ENCODE peak calls at places on chromosomes 7 and 10, in nine cellular contexts. V is NCI-H1436; R is stimulated activated CD4-positive, alpha-beta T cell treated with anti-CD3 and anti-CD28 coated beads, Interleukin-15, amount 100 ng/mL, for 1 hour; D is posterior cingulate gyrus; C is upper lobe of right lung; X is NCI-H1105; N is WTC11; Q is T1000; P is stomach. T is an unnamed sample.

GRCh38 chr7:6640246-6640721 is 3.2 kb downstream of the ZNF316 start:
- DNase-seq in V (no peak), R (no peak), D (no peak), C (no peak), X (no peak), N (peak), Q (no peak), P (no peak), T (peak)

GRCh38 chr10:78260141-78260540 is 226.5 kb downstream of the RPS24 start:
- DNase-seq in V (no peak), R (no peak), D (no peak), C (no peak), X (no peak), N (no peak), Q (no peak), P (no peak), T (no peak)

GRCh38 chr10:88122145-88122544 is 258.7 kb downstream of the PTEN start:
- DNase-seq in V (no peak), R (no peak), D (no peak), C (no peak), X (no peak), N (no peak), Q (no peak), P (no peak), T (no peak)

GRCh38 chr10:133249975-133250754 is 12.5 kb downstream of the VENTX start:
- DNase-seq in V (no peak), R (no peak), D (no peak), C (no peak), X (no peak), N (no peak), Q (no peak), P (no peak), T (no peak)

GRCh38 chr10:104479906-104480579 is 126.4 kb downstream of the CFAP58 start:
- DNase-seq in V (no peak), R (no peak), D (no peak), C (no peak), X (no peak), N (no peak), Q (peak), P (no peak), T (no peak)

GRCh38 chr7:76513817-76514799 is 3.8 kb downstream of the UPK3B start:
- DNase-seq in V (no peak), R (no peak), D (peak), C (no peak), X (no peak), N (no peak), Q (no peak), P (no peak), T (no peak)

GRCh38 chr10:97356318-97356914 is 21.9 kb upstream of the FRAT2 start:
- DNase-seq in V (no peak), R (no peak), D (no peak), C (no peak), X (no peak), N (no peak), Q (no peak), P (no peak), T (peak)

GRCh38 chr7:44791278-44792219 is 4.9 kb upstream of the PPIA start:
- DNase-seq in V (no peak), R (no peak), D (peak), C (no peak), X (no peak), N (no peak), Q (no peak), P (no peak), T (peak)